ENCODE peak calls at places on chromosomes 6 and 20, in ten cellular contexts. K is psoas muscle; W is PC-9; X is hepatocyte; R is upper lobe of right lung; F is left ventricle myocardium inferior; L is breast epithelium; T is heart left ventricle; Z is CD8-positive, alpha-beta T cell; N is GM12878. Q is an unnamed sample. For H3K4me1, the result is how much of the 10 kb centered on the place peaks cover.

GRCh38 chr6:54891536-54891935 is 45.0 kb downstream of the FAM83B start:
- DNase-seq in K (no peak), W (no peak), X (no peak), R (no peak), F (no peak), L (no peak), T (no peak), Z (no peak), N (no peak), Q (no peak)

GRCh38 chr6:123655520-123656306 is 19.0 kb upstream of the TRDN start:
- DNase-seq in K (no peak), W (no peak), X (no peak), R (no peak), F (no peak), L (no peak), T (no peak), Z (no peak), N (no peak), Q (no peak)

GRCh38 chr6:40796280-40797223 is 209.4 kb upstream of the LRFN2 start:
- DNase-seq in K (no peak), W (no peak), X (peak), R (no peak), F (peak), L (no peak), T (peak), Z (no peak), N (no peak), Q (peak)

GRCh38 chr6:46217671-46218131 is 46.9 kb upstream of the ENPP5 start:
- DNase-seq in K (no peak), W (no peak), X (no peak), R (no peak), F (peak), L (no peak), T (no peak), Z (no peak), N (peak), Q (peak)

GRCh38 chr6:53494076-53494475 is 50.8 kb downstream of the GCLC start:
- DNase-seq in K (no peak), W (no peak), X (no peak), R (no peak), F (no peak), L (no peak), T (no peak), Z (no peak), N (no peak), Q (no peak)

GRCh38 chr6:10847684-10848083 is 9.3 kb upstream of the MAK start:
- DNase-seq in K (no peak), W (no peak), X (no peak), R (no peak), F (no peak), L (no peak), T (no peak), Z (no peak), N (no peak), Q (no peak)

GRCh38 chr20:63106108-63106764 is 99.5 kb upstream of the BHLHE23 start:
- DNase-seq in K (no peak), W (no peak), X (no peak), R (no peak), F (peak), L (no peak), T (peak), Z (no peak), N (no peak), Q (peak)

GRCh38 chr20:21237956-21238355 is 65.2 kb upstream of the XRN2 start:
- DNase-seq in K (no peak), W (no peak), X (no peak), R (no peak), F (no peak), L (no peak), T (no peak), Z (no peak), N (no peak), Q (no peak)

GRCh38 chr6:78533426-78533825 is 333.9 kb upstream of the IRAK1BP1 start:
- DNase-seq in K (no peak), W (no peak), X (no peak), R (no peak), F (no peak), L (no peak), T (no peak), Z (no peak), N (no peak), Q (no peak)

GRCh38 chr6:116557863-116558262 is 4.3 kb downstream of the CALHM4 start:
- DNase-seq in K (no peak), W (peak), X (peak), R (no peak), F (peak), L (no peak), T (peak), Z (no peak), N (no peak), Q (peak)

GRCh38 chr6:153038378-153038777 is 35.9 kb upstream of the MTRF1L start:
- DNase-seq in K (no peak), W (no peak), X (no peak), R (no peak), F (no peak), L (no peak), T (no peak), Z (no peak), N (no peak), Q (no peak)

GRCh38 chr6:132063204-132063603 is 112.0 kb upstream of the CCN2 start:
- DNase-seq in K (no peak), W (no peak), X (no peak), R (no peak), F (no peak), L (no peak), T (no peak), Z (no peak), N (no peak), Q (no peak)

GRCh38 chr6:77740380-77740779 is 87.5 kb downstream of the MEI4 start:
- DNase-seq in K (no peak), W (no peak), X (peak), R (no peak), F (no peak), L (no peak), T (no peak), Z (no peak), N (no peak), Q (no peak)

GRCh38 chr6:25975909-25976560 is 13.4 kb downstream of the TRIM38 start:
- DNase-seq in K (no peak), W (no peak), X (no peak), R (no peak), F (no peak), L (no peak), T (no peak), Z (no peak), N (no peak), Q (no peak)

GRCh38 chr6:39982720-39983119 is 48.5 kb upstream of the MOCS1 start:
- DNase-seq in K (no peak), W (no peak), X (no peak), R (no peak), F (no peak), L (no peak), T (no peak), Z (no peak), N (no peak), Q (no peak)

GRCh38 chr20:50534567-50534966 is 24.4 kb downstream of the PTPN1 start:
- DNase-seq in K (peak), W (peak), X (no peak), R (no peak), F (no peak), L (no peak), T (no peak), Z (no peak), N (no peak), Q (no peak)

GRCh38 chr20:45044084-45044573 is 56.8 kb downstream of the KCNS1 start:
- DNase-seq in K (no peak), W (peak), X (peak), R (no peak), F (no peak), L (no peak), T (no peak), Z (no peak), N (no peak), Q (no peak)

GRCh38 chr6:108621117-108621516 is 60.4 kb downstream of the FOXO3 start:
- DNase-seq in K (peak), W (no peak), X (no peak), R (no peak), F (no peak), L (no peak), T (no peak), Z (no peak), N (no peak), Q (peak)

GRCh38 chr20:36645998-36646397 is at the start of gene SLA2:
- DNase-seq in K (no peak), W (no peak), X (no peak), R (peak), F (no peak), L (no peak), T (no peak), Z (peak), N (no peak), Q (no peak)

GRCh38 chr6:83429269-83429668 is 1.6 kb downstream of the ME1 start:
- DNase-seq in K (no peak), W (no peak), X (no peak), R (no peak), F (no peak), L (no peak), T (no peak), Z (no peak), N (no peak), Q (no peak)

GRCh38 chr6:34600796-34601195 is 44.7 kb upstream of the SPDEF start:
- DNase-seq in K (no peak), W (no peak), X (no peak), R (no peak), F (no peak), L (no peak), T (no peak), Z (no peak), N (no peak), Q (no peak)

GRCh38 chr6:55696501-55696900 is 117.5 kb upstream of the HMGCLL1 start:
- DNase-seq in K (no peak), W (no peak), X (no peak), R (no peak), F (no peak), L (no peak), T (no peak), Z (no peak), N (no peak), Q (no peak)

GRCh38 chr20:14817121-14817520 is 479.7 kb upstream of the FLRT3 start:
- DNase-seq in K (no peak), W (no peak), X (no peak), R (no peak), F (no peak), L (no peak), T (no peak), Z (no peak), N (no peak), Q (no peak)
- H3K4me3 ChIP-seq in K (no peak), W (no peak), X (no peak), R (no peak), F (no peak), L (no peak), T (no peak), Z (no peak), N (no peak), Q (no peak)

GRCh38 chr20:4685923-4686221 is 35.8 kb upstream of the PRND start:
- DNase-seq in K (no peak), W (no peak), X (no peak), R (no peak), F (no peak), L (no peak), T (no peak), Z (no peak), N (no peak), Q (no peak)

GRCh38 chr20:4691753-4692152 is 30.0 kb upstream of the PRND start:
- DNase-seq in K (no peak), W (no peak), X (no peak), R (no peak), F (no peak), L (no peak), T (no peak), Z (no peak), N (no peak), Q (no peak)

GRCh38 chr20:4688342-4688741 is 33.4 kb upstream of the PRND start:
- DNase-seq in K (no peak), W (no peak), X (no peak), R (no peak), F (no peak), L (no peak), T (no peak), Z (no peak), N (no peak), Q (no peak)

GRCh38 chr20:4684837-4685413 is 36.8 kb upstream of the PRND start:
- DNase-seq in K (no peak), W (no peak), X (peak), R (no peak), F (no peak), L (no peak), T (no peak), Z (no peak), N (no peak), Q (no peak)

GRCh38 chr20:4689224-4689623 is 32.5 kb upstream of the PRND start:
- DNase-seq in K (no peak), W (no peak), X (no peak), R (no peak), F (no peak), L (no peak), T (no peak), Z (no peak), N (no peak), Q (no peak)
- H3K4me1 ChIP-seq in K (half or more), W (half or more), X (under half), R (under half), F (half or more), L (under half), T (under half), Z (under half), N (under half), Q (under half)

GRCh38 chr20:48825551-48825885 is 2.3 kb downstream of the PREX1 start:
- DNase-seq in K (no peak), W (no peak), X (no peak), R (no peak), F (no peak), L (no peak), T (no peak), Z (no peak), N (no peak), Q (no peak)

GRCh38 chr20:48826064-48826463 is 1.7 kb downstream of the PREX1 start:
- DNase-seq in K (no peak), W (no peak), X (no peak), R (no peak), F (no peak), L (no peak), T (no peak), Z (no peak), N (no peak), Q (no peak)

GRCh38 chr20:48827880-48828733 is at the start of gene PREX1:
- DNase-seq in K (peak), W (peak), X (peak), R (peak), F (peak), L (peak), T (peak), Z (peak), N (no peak), Q (peak)

GRCh38 chr20:48828734-48829460 is 1.1 kb upstream of the PREX1 start:
- DNase-seq in K (no peak), W (no peak), X (no peak), R (no peak), F (no peak), L (no peak), T (no peak), Z (no peak), N (no peak), Q (no peak)

GRCh38 chr20:48826883-48827771 is 672 bp downstream of the PREX1 start:
- DNase-seq in K (no peak), W (no peak), X (no peak), R (peak), F (no peak), L (no peak), T (no peak), Z (no peak), N (no peak), Q (peak)
- H3K27ac ChIP-seq in K (peak), W (no peak), X (no peak), R (peak), F (peak), L (no peak), T (peak), Z (peak), N (peak), Q (peak)

GRCh38 chr20:46634528-46634927 is 16.7 kb downstream of the SLC13A3 start:
- DNase-seq in K (no peak), W (no peak), X (no peak), R (no peak), F (no peak), L (no peak), T (no peak), Z (no peak), N (no peak), Q (no peak)
- H3K4me3 ChIP-seq in K (no peak), W (no peak), X (no peak), R (no peak), F (no peak), L (no peak), T (no peak), Z (no peak), N (no peak), Q (no peak)